ENCODE peak calls at places on chromosomes 3 and 15, in eight cellular contexts. B, S, H, F, X, E, L and D are unnamed samples. For H3K9me3 and H3K4me1, the result is how much of the 10 kb centered on the place peaks cover.

GRCh38 chr3:120094776-120095225 is 554 bp upstream of the GSK3B start:
- DNase-seq in B (peak), S (peak), H (no peak), F (peak), X (peak), E (peak), L (peak), D (peak)

GRCh38 chr3:128547368-128547987 is 54.5 kb upstream of the GATA2 start:
- DNase-seq in B (no peak), S (no peak), H (no peak), F (no peak), X (no peak), E (no peak), L (no peak), D (no peak)

GRCh38 chr3:128319107-128319506 is 147.6 kb downstream of the DNAJB8 start:
- DNase-seq in B (no peak), S (no peak), H (no peak), F (no peak), X (no peak), E (no peak), L (peak), D (no peak)

GRCh38 chr3:23949784-23950183 is 4.7 kb downstream of the NR1D2 start:
- DNase-seq in B (peak), S (no peak), H (no peak), F (peak), X (no peak), E (peak), L (no peak), D (no peak)

GRCh38 chr3:51024765-51025681 is 350.3 kb downstream of the DOCK3 start:
- DNase-seq in B (no peak), S (no peak), H (peak), F (no peak), X (peak), E (peak), L (no peak), D (no peak)

GRCh38 chr3:192943384-192943783 is 25.7 kb upstream of the MB21D2 start:
- DNase-seq in B (no peak), S (no peak), H (no peak), F (no peak), X (no peak), E (no peak), L (no peak), D (no peak)

GRCh38 chr3:141067559-141067958 is 16.4 kb downstream of the SPSB4 start:
- DNase-seq in B (no peak), S (peak), H (no peak), F (no peak), X (no peak), E (no peak), L (peak), D (no peak)

GRCh38 chr15:40843885-40844542 is at the start of gene SPINT1:
- DNase-seq in B (peak), S (peak), H (peak), F (no peak), X (no peak), E (peak), L (no peak), D (peak)

GRCh38 chr3:133112666-133113065 is 74.5 kb downstream of the TMEM108 start:
- DNase-seq in B (no peak), S (no peak), H (no peak), F (no peak), X (no peak), E (no peak), L (no peak), D (no peak)

GRCh38 chr3:58573638-58574037 is 3.6 kb downstream of the FAM107A start:
- DNase-seq in B (no peak), S (no peak), H (no peak), F (no peak), X (no peak), E (no peak), L (no peak), D (no peak)

GRCh38 chr15:38667875-38668274 is 103.3 kb upstream of the RASGRP1 start:
- DNase-seq in B (no peak), S (no peak), H (no peak), F (peak), X (no peak), E (no peak), L (no peak), D (no peak)

GRCh38 chr3:41205591-41205990 is 6.3 kb downstream of the CTNNB1 start:
- DNase-seq in B (no peak), S (no peak), H (no peak), F (no peak), X (no peak), E (no peak), L (no peak), D (no peak)

GRCh38 chr3:58384381-58385090 is 49.1 kb downstream of the PDHB start:
- DNase-seq in B (no peak), S (no peak), H (no peak), F (no peak), X (no peak), E (no peak), L (no peak), D (no peak)

GRCh38 chr3:56251343-56251945 is 216.8 kb downstream of the ERC2 start:
- DNase-seq in B (no peak), S (no peak), H (no peak), F (peak), X (no peak), E (peak), L (no peak), D (no peak)

GRCh38 chr3:103025880-103026279 is 591.1 kb downstream of the ZPLD1 start:
- DNase-seq in B (no peak), S (no peak), H (no peak), F (no peak), X (no peak), E (no peak), L (no peak), D (no peak)

GRCh38 chr3:141426404-141427034 is 58.2 kb downstream of the ZBTB38 start:
- DNase-seq in B (peak), S (peak), H (no peak), F (no peak), X (no peak), E (no peak), L (peak), D (no peak)

GRCh38 chr15:66835558-66835878 is 133.5 kb downstream of the SMAD6 start:
- DNase-seq in B (no peak), S (no peak), H (no peak), F (no peak), X (no peak), E (no peak), L (no peak), D (peak)

GRCh38 chr15:27563765-27564164 is 535.4 kb downstream of the OCA2 start:
- DNase-seq in B (no peak), S (no peak), H (no peak), F (no peak), X (no peak), E (no peak), L (no peak), D (no peak)

DNA sequence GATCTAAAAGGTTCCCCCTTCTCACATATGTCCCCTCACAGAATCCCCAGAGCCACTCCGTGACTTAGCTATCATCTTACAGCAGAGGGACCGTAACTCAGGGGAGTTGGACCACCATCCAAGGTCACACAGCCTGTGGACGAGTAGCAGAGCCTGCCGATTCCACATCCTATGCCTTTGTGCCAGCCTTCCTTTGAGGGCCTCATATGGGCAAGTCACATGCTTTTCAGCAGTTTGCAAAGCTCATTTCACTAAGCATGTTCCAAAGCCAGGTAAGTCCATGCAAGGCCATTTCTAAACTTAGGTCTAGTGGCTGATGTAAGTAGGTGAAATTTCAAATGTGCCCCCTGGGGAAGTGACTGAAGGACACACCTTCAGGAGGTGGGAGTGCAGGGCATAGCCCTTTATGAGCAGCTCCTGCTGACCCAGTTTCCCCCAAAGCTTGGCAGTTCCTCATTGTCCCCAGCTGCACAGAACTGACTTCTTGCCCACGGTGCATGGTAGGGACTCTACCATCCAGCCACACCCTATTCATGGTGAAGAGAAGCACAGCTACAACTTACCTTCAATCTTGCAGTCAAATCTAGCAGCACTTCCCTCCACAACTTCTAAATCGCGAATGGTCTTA is 33.3 kb upstream of the HACD2 start:
- DNase-seq in B (no peak), S (no peak), H (no peak), F (no peak), X (no peak), E (no peak), L (no peak), D (no peak)
- H3K4me3 ChIP-seq in B (no peak), S (no peak), H (no peak), F (no peak), X (no peak), E (no peak), L (peak), D (no peak)

GRCh38 chr15:22227411-22227810 is 147.1 kb downstream of the OR4M2 start:
- DNase-seq in B (no peak), S (no peak), H (no peak), F (no peak), X (no peak), E (no peak), L (no peak), D (peak)

GRCh38 chr15:22227961-22228762 is 147.8 kb downstream of the OR4M2 start:
- DNase-seq in B (no peak), S (peak), H (no peak), F (no peak), X (no peak), E (no peak), L (no peak), D (peak)

GRCh38 chr15:22229971-22230815 is 149.9 kb downstream of the OR4M2 start:
- DNase-seq in B (no peak), S (no peak), H (no peak), F (no peak), X (no peak), E (no peak), L (peak), D (peak)

GRCh38 chr15:22224241-22224671 is 143.9 kb downstream of the OR4M2 start:
- DNase-seq in B (no peak), S (peak), H (no peak), F (no peak), X (no peak), E (peak), L (peak), D (peak)

GRCh38 chr15:22226034-22226790 is 145.9 kb downstream of the OR4M2 start:
- DNase-seq in B (no peak), S (no peak), H (no peak), F (no peak), X (no peak), E (no peak), L (peak), D (peak)
- H3K9me3 ChIP-seq in B (under half), S (under half), H (under half), F (half or more), X (under half), E (under half), L (under half), D (under half)

GRCh38 chr3:52724511-52724910 is 18.6 kb downstream of the SPCS1 start:
- DNase-seq in B (no peak), S (no peak), H (no peak), F (no peak), X (no peak), E (no peak), L (no peak), D (no peak)

GRCh38 chr3:52721742-52722033 is 15.8 kb downstream of the SPCS1 start:
- DNase-seq in B (no peak), S (no peak), H (no peak), F (no peak), X (no peak), E (no peak), L (no peak), D (no peak)

GRCh38 chr3:52723935-52724334 is 18.0 kb downstream of the SPCS1 start:
- DNase-seq in B (no peak), S (no peak), H (no peak), F (no peak), X (no peak), E (no peak), L (no peak), D (no peak)

GRCh38 chr3:52721002-52721741 is 15.3 kb downstream of the SPCS1 start:
- DNase-seq in B (no peak), S (no peak), H (peak), F (no peak), X (no peak), E (peak), L (no peak), D (no peak)

GRCh38 chr3:52722491-52722890 is 16.6 kb downstream of the SPCS1 start:
- DNase-seq in B (no peak), S (no peak), H (no peak), F (no peak), X (no peak), E (no peak), L (no peak), D (no peak)
- H3K4me1 ChIP-seq in B (under half), S (under half), H (under half), F (under half), X (under half), E (under half), L (under half), D (under half)

GRCh38 chr15:49436786-49437185 is 13.7 kb downstream of the FGF7 start:
- DNase-seq in B (no peak), S (no peak), H (no peak), F (no peak), X (no peak), E (no peak), L (no peak), D (no peak)

GRCh38 chr15:49441816-49442215 is 18.8 kb downstream of the FGF7 start:
- DNase-seq in B (no peak), S (no peak), H (no peak), F (no peak), X (no peak), E (no peak), L (no peak), D (no peak)

GRCh38 chr15:49439678-49440375 is 16.8 kb downstream of the FGF7 start:
- DNase-seq in B (no peak), S (no peak), H (no peak), F (no peak), X (no peak), E (no peak), L (no peak), D (no peak)

GRCh38 chr15:49435201-49435600 is 12.2 kb downstream of the FGF7 start:
- DNase-seq in B (no peak), S (no peak), H (no peak), F (no peak), X (no peak), E (no peak), L (no peak), D (no peak)

GRCh38 chr15:49438970-49439631 is 16.1 kb downstream of the FGF7 start:
- DNase-seq in B (peak), S (no peak), H (no peak), F (no peak), X (no peak), E (peak), L (peak), D (no peak)
- H3K4me3 ChIP-seq in B (no peak), S (no peak), H (no peak), F (no peak), X (no peak), E (no peak), L (no peak), D (no peak)

GRCh38 chr3:25633919-25634318 is 30.8 kb downstream of the TOP2B start:
- DNase-seq in B (no peak), S (no peak), H (no peak), F (no peak), X (no peak), E (no peak), L (no peak), D (no peak)
- H3K9me3 ChIP-seq in B (under half), S (under half), H (under half), F (under half), X (under half), E (under half), L (under half), D (under half)

GRCh38 chr15:96359371-96359771 is 28.9 kb downstream of the NR2F2 start:
- DNase-seq in B (no peak), S (no peak), H (no peak), F (no peak), X (no peak), E (no peak), L (no peak), D (no peak)
- H3K4me1 ChIP-seq in B (under half), S (under half), H (under half), F (half or more), X (under half), E (under half), L (under half), D (under half)

GRCh38 chr15:100920516-100921135 is 1.5 kb downstream of the LRRK1 start:
- DNase-seq in B (no peak), S (no peak), H (no peak), F (no peak), X (no peak), E (no peak), L (no peak), D (peak)

GRCh38 chr15:100918034-100918689 is 995 bp upstream of the LRRK1 start:
- DNase-seq in B (peak), S (peak), H (peak), F (peak), X (peak), E (peak), L (peak), D (peak)

GRCh38 chr15:100922192-100923040 is 3.3 kb downstream of the LRRK1 start:
- DNase-seq in B (no peak), S (no peak), H (no peak), F (no peak), X (no peak), E (peak), L (no peak), D (no peak)

GRCh38 chr15:100919481-100920405 is 586 bp downstream of the LRRK1 start:
- DNase-seq in B (peak), S (no peak), H (no peak), F (peak), X (no peak), E (peak), L (no peak), D (peak)

GRCh38 chr15:100918690-100919480 is at the start of gene LRRK1:
- DNase-seq in B (peak), S (no peak), H (no peak), F (peak), X (no peak), E (peak), L (no peak), D (peak)
- H3K4me3 ChIP-seq in B (peak), S (peak), H (peak), F (peak), X (peak), E (peak), L (peak), D (peak)

GRCh38 chr3:27360113-27361078 is 8.8 kb downstream of the NEK10 start:
- DNase-seq in B (no peak), S (peak), H (no peak), F (no peak), X (no peak), E (no peak), L (no peak), D (no peak)
- H3K9me3 ChIP-seq in B (under half), S (under half), H (under half), F (under half), X (under half), E (under half), L (under half), D (under half)

DNA sequence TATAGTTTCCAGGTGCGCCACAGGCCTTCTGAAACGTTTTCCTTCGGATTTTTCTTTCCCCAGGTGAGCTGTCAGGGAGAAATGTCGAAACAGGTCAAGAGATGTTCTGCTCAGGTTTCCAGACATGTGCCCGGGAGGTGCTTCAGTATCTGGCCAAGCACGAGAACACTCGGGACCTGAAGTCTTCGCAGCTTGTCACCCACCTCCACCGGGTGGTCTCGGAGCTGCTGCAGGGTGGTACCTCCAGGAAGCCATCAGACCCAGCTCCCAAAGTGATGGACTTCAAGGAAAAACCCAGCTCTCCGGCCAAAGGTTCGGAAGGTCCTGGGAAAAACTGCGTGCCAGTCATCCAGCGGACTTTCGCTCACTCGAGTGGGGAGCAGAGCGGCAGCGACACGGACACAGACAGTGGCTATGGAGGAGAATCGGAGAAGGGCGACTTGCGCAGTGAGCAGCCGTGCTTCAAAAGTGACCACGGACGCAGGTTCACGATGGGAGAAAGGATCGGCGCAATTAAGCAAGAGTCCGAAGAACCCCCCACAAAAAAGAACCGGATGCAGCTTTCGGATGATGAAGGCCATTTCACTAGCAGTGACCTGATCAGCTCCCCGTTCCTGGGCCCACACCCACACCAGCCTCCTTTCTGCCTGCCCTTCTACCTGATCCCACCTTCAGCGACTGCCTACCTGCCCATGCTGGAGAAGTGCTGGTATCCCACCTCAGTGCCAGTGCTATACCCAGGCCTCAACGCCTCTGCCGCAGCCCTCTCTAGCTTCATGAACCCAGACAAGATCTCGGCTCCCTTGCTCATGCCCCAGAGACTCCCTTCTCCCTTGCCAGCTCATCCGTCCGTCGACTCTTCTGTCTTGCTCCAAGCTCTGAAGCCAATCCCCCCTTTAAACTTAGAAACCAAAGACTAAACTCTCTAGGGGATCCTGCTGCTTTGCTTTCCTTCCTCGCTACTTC is 3.8 kb downstream of the BHLHE40 start:
- DNase-seq in B (no peak), S (no peak), H (peak), F (no peak), X (no peak), E (no peak), L (no peak), D (no peak)
- H3K4me1 ChIP-seq in B (half or more), S (under half), H (half or more), F (under half), X (half or more), E (under half), L (half or more), D (under half)